ENCODE peak calls at places on chromosome 11, in four cellular contexts. B is CD8-positive, alpha-beta T cell; O is NT2/D1; P is K562. L is an unnamed sample.

GRCh38 chr11:130798801-130799200 is 117.5 kb downstream of the SNX19 start:
- DNase-seq in B (no peak), O (no peak), P (no peak), L (no peak)

GRCh38 chr11:12269104-12269441 is 108.3 kb upstream of the PARVA start:
- DNase-seq in B (no peak), O (no peak), P (no peak), L (peak; percentile 80)

GRCh38 chr11:78795862-78796261 is 221.2 kb upstream of the NARS2 start:
- DNase-seq in B (no peak), O (no peak), P (no peak), L (peak; percentile 63)

GRCh38 chr11:12185914-12186313 is 75.5 kb downstream of the MICAL2 start:
- DNase-seq in B (no peak), O (no peak), P (no peak), L (peak; percentile 79)

GRCh38 chr11:61541568-61541967 is 33.0 kb downstream of the LRRC10B start:
- DNase-seq in B (no peak), O (peak; percentile 58), P (peak; percentile 60), L (no peak)

GRCh38 chr11:11171854-11172253 is 181.2 kb downstream of the CSNK2A3 start:
- DNase-seq in B (peak; percentile 26), O (no peak), P (no peak), L (no peak)

GRCh38 chr11:8098361-8098760 is 17.4 kb downstream of the TUB start:
- DNase-seq in B (no peak), O (no peak), P (no peak), L (no peak)

GRCh38 chr11:9761441-9761945 is 97.6 kb downstream of the SWAP70 start:
- DNase-seq in B (no peak), O (no peak), P (no peak), L (no peak)

GRCh38 chr11:32213223-32213622 is 122.3 kb downstream of the RCN1 start:
- DNase-seq in B (no peak), O (no peak), P (no peak), L (no peak)

GRCh38 chr11:104967493-104968364 is 645 bp downstream of the CASP4 start:
- DNase-seq in B (no peak), O (no peak), P (no peak), L (no peak)

GRCh38 chr11:6095798-6096197 is 11.7 kb upstream of the OR56B4 start:
- DNase-seq in B (no peak), O (no peak), P (no peak), L (no peak)

GRCh38 chr11:74492974-74493815 is at the start of gene LIPT2:
- DNase-seq in B (peak; percentile 97), O (peak; percentile 98), P (peak; percentile 92), L (peak; percentile 97)

GRCh38 chr11:67627394-67627787 is 2.3 kb downstream of the NUDT8 start:
- DNase-seq in B (no peak), O (no peak), P (no peak), L (no peak)

GRCh38 chr11:8832571-8833260 is 78.3 kb upstream of the AKIP1 start:
- DNase-seq in B (no peak), O (no peak), P (no peak), L (peak; percentile 69)

GRCh38 chr11:59214141-59214893 is 1.6 kb upstream of the MPEG1 start:
- DNase-seq in B (no peak), O (no peak), P (no peak), L (no peak)

GRCh38 chr11:293852-294661 is 5.1 kb downstream of the PGGHG start:
- DNase-seq in B (no peak), O (no peak), P (no peak), L (no peak)

GRCh38 chr11:502288-503178 is 4.5 kb downstream of the RNH1 start:
- DNase-seq in B (no peak), O (no peak), P (no peak), L (no peak)

GRCh38 chr11:8017894-8018741 is 31.0 kb downstream of the EIF3F start:
- DNase-seq in B (no peak), O (no peak), P (no peak), L (no peak)

GRCh38 chr11:2460540-2461252 is 15.9 kb downstream of the KCNQ1 start:
- DNase-seq in B (no peak), O (no peak), P (no peak), L (no peak)
- H3K4me1 ChIP-seq in B (peaks cover 56% of the 10 kb centered on the region), O (peaks cover 21% of the 10 kb centered on the region), P (no peaks in the 10 kb centered on the region), L (peaks cover 3% of the 10 kb centered on the region)

DNA sequence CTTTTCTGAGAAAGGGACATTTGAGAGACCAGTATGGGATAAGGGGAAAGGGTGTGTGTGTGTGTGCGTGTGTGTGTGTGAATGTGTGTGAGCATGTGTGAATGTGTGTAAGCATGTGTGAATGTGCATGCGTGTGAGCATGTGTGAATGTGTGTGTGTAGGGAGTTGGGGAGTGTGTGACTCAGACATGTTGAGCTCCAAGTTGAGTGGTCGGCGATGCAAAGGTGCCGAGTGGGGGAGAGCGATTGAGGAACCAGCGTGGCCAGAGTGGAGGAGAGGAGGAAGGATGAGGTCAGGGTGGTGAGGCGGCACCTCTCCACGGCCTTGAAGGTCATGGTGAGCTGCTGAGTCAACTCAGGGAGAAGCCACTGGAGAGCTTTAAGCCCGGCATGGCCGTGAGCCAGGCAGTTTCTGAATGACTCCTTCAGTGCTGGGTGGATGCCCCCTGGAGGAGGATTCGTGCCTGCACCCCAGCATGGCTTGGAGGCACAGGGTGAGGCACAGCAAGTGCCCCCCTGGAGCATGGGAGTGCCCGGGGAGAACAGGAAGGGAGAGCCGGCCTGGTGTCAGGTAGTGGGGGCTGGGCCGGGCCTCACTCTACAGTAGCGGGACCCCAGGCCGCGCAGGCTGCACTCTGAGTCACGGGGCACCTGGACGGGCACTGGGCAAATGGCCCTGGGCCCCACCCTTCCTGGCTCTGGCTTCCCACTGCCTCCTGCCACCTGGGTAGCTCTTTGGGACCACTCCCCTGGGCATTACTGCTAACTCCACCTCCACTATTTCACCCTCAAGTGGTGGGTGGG is 8.2 kb upstream of the CCDC88B start:
- DNase-seq in B (peak; percentile 74), O (no peak), P (peak; percentile 73), L (peak; percentile 92)
- H3K4me3 ChIP-seq in B (no peak overlapping the region), O (no peak overlapping the region), P (no peak overlapping the region), L (no peak overlapping the region)

GRCh38 chr11:46391186-46391577 is 394 bp downstream of the CHRM4 start:
- DNase-seq in B (no peak), O (no peak), P (peak; percentile 38), L (no peak)
- H3K4me1 ChIP-seq in B (peaks cover 26% of the 10 kb centered on the region), O (peaks cover 37% of the 10 kb centered on the region), P (peaks cover 19% of the 10 kb centered on the region), L (no peaks in the 10 kb centered on the region)

GRCh38 chr11:111391328-111392124 is 12.5 kb upstream of the POU2AF1 start:
- DNase-seq in B (no peak), O (no peak), P (no peak), L (no peak)

GRCh38 chr11:111393585-111393984 is 14.5 kb upstream of the POU2AF1 start:
- DNase-seq in B (no peak), O (no peak), P (no peak), L (no peak)

GRCh38 chr11:111393096-111393495 is 14.0 kb upstream of the POU2AF1 start:
- DNase-seq in B (no peak), O (no peak), P (no peak), L (no peak)

GRCh38 chr11:111395081-111395480 is 16.0 kb upstream of the POU2AF1 start:
- DNase-seq in B (no peak), O (no peak), P (no peak), L (no peak)

DNA sequence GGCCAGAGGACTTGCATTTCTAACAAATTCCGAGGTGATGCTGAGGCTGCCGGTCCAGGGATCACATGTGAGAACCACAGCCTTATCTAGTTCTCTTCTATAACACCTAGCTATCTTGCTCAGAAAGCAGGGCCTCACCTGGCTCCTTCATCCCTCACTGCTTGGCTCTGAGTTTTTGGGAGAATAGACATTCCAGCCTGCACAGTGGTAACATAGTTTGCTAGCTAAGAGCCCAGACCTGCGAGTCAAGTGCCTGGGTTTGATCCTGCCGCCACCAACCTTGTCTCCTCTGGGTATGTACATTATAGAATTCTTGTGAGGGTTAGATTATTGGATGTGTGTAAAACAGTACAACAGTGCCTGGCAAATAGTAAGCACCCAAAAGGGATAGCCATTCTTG is 13.5 kb upstream of the POU2AF1 start:
- DNase-seq in B (no peak), O (no peak), P (no peak), L (no peak)
- H3K4me3 ChIP-seq in B (no peak overlapping the region), O (no peak overlapping the region), P (no peak overlapping the region), L (no peak overlapping the region)

GRCh38 chr11:119423459-119424254 is 685 bp upstream of the THY1 start:
- DNase-seq in B (no peak), O (no peak), P (no peak), L (no peak)

GRCh38 chr11:119426142-119426541 is 3.2 kb upstream of the THY1 start:
- DNase-seq in B (no peak), O (no peak), P (no peak), L (no peak)

GRCh38 chr11:119422505-119423416 is at the start of gene THY1:
- DNase-seq in B (no peak), O (peak; percentile 60), P (no peak), L (no peak)

GRCh38 chr11:119424276-119424675 is 1.3 kb upstream of the THY1 start:
- DNase-seq in B (no peak), O (no peak), P (no peak), L (no peak)

DNA sequence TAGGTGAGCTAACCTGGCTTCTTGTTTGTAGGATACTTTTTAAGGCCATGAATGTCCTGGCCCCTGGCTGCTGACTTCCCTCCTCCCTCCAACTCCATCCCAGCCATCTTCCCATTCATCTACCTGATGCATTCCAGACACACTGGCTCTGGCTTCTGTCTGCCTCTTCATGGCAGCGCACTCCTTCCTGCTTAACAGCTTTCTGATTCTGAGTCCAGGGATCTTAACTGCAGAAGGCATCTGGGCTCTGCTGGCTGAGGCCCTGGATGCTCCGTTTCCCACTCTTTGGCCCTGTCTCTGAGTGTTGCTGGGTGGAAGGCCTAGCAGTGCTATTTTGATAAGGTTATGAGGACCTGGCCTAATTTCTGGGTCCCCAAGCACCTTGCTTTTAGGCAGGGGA is 1.8 kb upstream of the THY1 start:
- DNase-seq in B (no peak), O (no peak), P (no peak), L (no peak)
- H3K4me1 ChIP-seq in B (peaks cover 15% of the 10 kb centered on the region), O (peaks cover 18% of the 10 kb centered on the region), P (peaks cover 5% of the 10 kb centered on the region), L (no peaks in the 10 kb centered on the region)

DNA sequence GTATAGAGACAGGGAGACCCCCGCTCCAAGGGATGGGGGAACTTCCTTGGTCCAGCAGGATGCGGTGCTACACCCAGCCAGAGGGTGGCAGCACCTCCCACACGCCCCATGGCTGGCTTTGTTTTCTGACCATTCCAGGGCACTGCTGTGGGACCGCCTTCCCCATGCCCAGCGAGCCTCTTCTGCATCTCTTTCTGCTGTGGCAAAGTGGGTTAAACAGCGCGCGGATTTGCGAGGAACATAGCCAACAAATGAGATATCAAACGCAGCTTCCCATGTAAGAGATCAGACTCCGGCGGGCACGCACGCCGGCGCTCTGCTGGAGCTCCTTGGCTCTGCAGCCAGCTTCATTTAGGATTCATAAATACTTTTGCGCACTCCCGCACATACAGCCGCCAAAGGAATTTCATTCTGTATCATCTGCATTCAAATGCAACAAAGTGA is 485.8 kb upstream of the CADM1 start:
- DNase-seq in B (no peak), O (peak; percentile 11), P (peak; percentile 61), L (no peak)
- H3K4me3 ChIP-seq in B (no peak overlapping the region), O (no peak overlapping the region), P (peak overlapping the region; percentile 20), L (no peak overlapping the region)

GRCh38 chr11:116955949-116956348 is 118.5 kb upstream of the APOA1 start:
- DNase-seq in B (no peak), O (no peak), P (no peak), L (no peak)
- H3K4me1 ChIP-seq in B (peaks cover 13% of the 10 kb centered on the region), O (no peaks in the 10 kb centered on the region), P (no peaks in the 10 kb centered on the region), L (peaks cover 2% of the 10 kb centered on the region)